ENCODE peak calls at places on chromosome 2, in four cellular contexts. Q is tibial artery, A is A673, E is GM23338. J is an unnamed sample.

GRCh38 chr2:64751286-64752260 is 97.9 kb upstream of the SERTAD2 start:
- DNase-seq in Q (no peak), A (peak; percentile 71), E (peak; percentile 22), J (peak; percentile 100)

GRCh38 chr2:10274376-10274775 is 28.3 kb upstream of the HPCAL1 start:
- DNase-seq in Q (peak; percentile 32), A (no peak), E (no peak), J (no peak)

GRCh38 chr2:30252723-30253688 is 21.7 kb downstream of the LBH start:
- DNase-seq in A (peak; percentile 33), Q (peak; percentile 91), E (no peak), J (peak; percentile 61)

GRCh38 chr2:36964496-36965058 is 1.8 kb downstream of the STRN start:
- DNase-seq in E (no peak), Q (no peak), A (no peak), J (no peak)

GRCh38 chr2:60581461-60582282 is 28.2 kb upstream of the BCL11A start:
- DNase-seq in E (peak; percentile 75), A (peak; percentile 76), Q (peak; percentile 66), J (peak; percentile 77)

GRCh38 chr2:212327171-212327809 is 211.3 kb downstream of the ERBB4 start:
- DNase-seq in E (no peak), A (no peak), Q (no peak), J (no peak)

GRCh38 chr2:85430780-85431601 is 12.5 kb downstream of the SH2D6 start:
- DNase-seq in E (peak; percentile 97), Q (peak; percentile 65), A (no peak), J (no peak)

GRCh38 chr2:204973546-204974071 is 428.3 kb downstream of the PARD3B start:
- DNase-seq in Q (no peak), E (no peak), A (no peak), J (no peak)

GRCh38 chr2:101253013-101253712 is 477 bp downstream of the CNOT11 start:
- DNase-seq in A (peak; percentile 27), E (peak; percentile 74), Q (peak; percentile 82), J (peak; percentile 83)

DNA sequence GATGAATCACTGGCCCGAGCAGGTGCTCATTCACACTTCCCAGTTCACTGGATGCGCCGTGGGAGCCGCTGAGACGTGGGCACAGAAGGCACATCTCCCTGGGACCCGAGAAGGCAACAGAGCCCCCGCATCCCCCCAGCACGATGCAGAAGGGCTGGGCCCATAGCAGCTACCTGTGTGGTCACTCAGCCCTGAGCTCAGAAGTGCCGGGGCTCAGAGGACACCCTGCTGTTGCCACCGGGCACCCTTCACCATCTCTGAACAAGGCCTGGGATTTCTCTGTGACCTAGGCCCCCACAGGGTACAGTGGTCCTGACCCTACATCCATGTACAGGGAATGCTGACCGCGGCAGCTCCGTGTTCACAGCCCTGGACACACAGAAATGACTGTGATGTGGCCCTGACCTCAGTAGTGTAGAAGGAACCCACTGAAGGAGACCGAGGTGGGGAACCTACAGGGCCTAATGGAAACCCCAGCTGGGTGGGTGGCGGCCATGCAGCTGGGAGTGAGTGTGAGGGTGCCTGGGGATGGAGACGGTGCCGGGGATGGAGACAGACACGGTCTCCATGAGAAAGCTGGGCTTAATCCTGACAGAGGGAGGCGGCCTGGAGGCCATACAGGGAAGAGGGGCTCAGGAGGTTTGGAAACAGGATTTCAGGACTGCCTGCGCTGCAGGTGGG is 111.9 kb upstream of the OTOS start:
- DNase-seq in E (no peak), Q (peak; percentile 64), A (no peak), J (no peak)
- H3K27ac ChIP-seq in E (no peak overlapping the region), Q (peak overlapping the region; percentile 97), A (no peak overlapping the region), J (peak overlapping the region; percentile 97)

GRCh38 chr2:218898109-218898878 is 17.6 kb downstream of the WNT10A start:
- DNase-seq in A (peak; percentile 73), Q (peak; percentile 77), E (peak; percentile 91), J (peak; percentile 69)

GRCh38 chr2:218896501-218897393 is 16.1 kb downstream of the WNT10A start:
- DNase-seq in A (peak; percentile 48), Q (no peak), E (peak; percentile 71), J (no peak)

GRCh38 chr2:218899147-218899546 is 18.5 kb downstream of the WNT10A start:
- DNase-seq in E (no peak), A (no peak), Q (no peak), J (no peak)

GRCh38 chr2:218895758-218896500 is 15.3 kb downstream of the WNT10A start:
- DNase-seq in E (peak; percentile 32), Q (no peak), A (no peak), J (no peak)

GRCh38 chr2:218897394-218898108 is 16.9 kb downstream of the WNT10A start:
- DNase-seq in A (no peak), Q (no peak), E (no peak), J (no peak)
- H3K4me3 ChIP-seq in A (peak overlapping the region; percentile 25), Q (no peak overlapping the region), E (peak overlapping the region; percentile 51), J (no peak overlapping the region)

GRCh38 chr2:188032786-188033185 is 258.9 kb upstream of the GULP1 start:
- DNase-seq in Q (no peak), E (peak; percentile 33), A (no peak), J (no peak)
- H3K27ac ChIP-seq in Q (no peak overlapping the region), E (peak overlapping the region; percentile 100), A (no peak overlapping the region), J (no peak overlapping the region)

DNA sequence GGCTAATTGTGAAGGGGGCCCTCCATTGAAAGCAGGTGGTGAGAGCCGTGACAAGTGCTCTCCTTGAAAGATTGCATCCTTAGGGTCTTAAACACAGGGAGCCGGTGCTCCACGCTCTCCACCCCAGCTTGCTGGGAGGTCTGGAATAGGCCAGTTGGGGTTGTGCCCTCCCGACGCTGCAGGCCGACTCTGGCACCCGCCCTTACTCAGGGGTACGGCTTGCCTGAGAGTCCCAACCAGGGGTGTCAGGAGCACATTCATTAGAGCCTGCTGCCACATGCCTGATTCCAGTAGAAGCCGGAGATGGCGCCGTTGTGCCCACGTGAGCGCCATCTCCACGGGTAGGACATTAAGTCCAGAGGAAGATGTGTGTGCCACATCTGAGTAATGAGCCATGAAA is 213.4 kb downstream of the SH3RF3 start:
- DNase-seq in Q (no peak), A (no peak), E (no peak), J (no peak)
- H3K4me3 ChIP-seq in Q (no peak overlapping the region), A (no peak overlapping the region), E (no peak overlapping the region), J (no peak overlapping the region)

GRCh38 chr2:187395276-187396015 is 52.6 kb downstream of the CALCRL start:
- DNase-seq in E (no peak), A (no peak), Q (no peak), J (no peak)

GRCh38 chr2:187390891-187391290 is 57.2 kb downstream of the CALCRL start:
- DNase-seq in A (peak; percentile 49), Q (no peak), E (no peak), J (no peak)
- H3K27ac ChIP-seq in A (no peak overlapping the region), Q (no peak overlapping the region), E (no peak overlapping the region), J (no peak overlapping the region)

GRCh38 chr2:113899166-113899565 is 9.3 kb downstream of the ACTR3 start:
- DNase-seq in Q (no peak), E (no peak), A (no peak), J (no peak)
- H3K4me3 ChIP-seq in Q (no peak overlapping the region), E (no peak overlapping the region), A (no peak overlapping the region), J (no peak overlapping the region)

GRCh38 chr2:216464104-216464720 is 34.4 kb upstream of the RPL37A start:
- DNase-seq in E (no peak), Q (no peak), A (no peak), J (no peak)
- H3K27ac ChIP-seq in E (no peak overlapping the region), Q (no peak overlapping the region), A (no peak overlapping the region), J (no peak overlapping the region)

J was measured in psoas muscle.